ENCODE peak calls at places on chromosomes 11 and 22, in seven cellular contexts. A, W, Z, C, B, K and H are unnamed samples.

GRCh38 chr11:804599-804964 is 449 bp downstream of the PIDD1 start:
- DNase-seq in A (no peak), W (no peak), Z (no peak), C (no peak), B (no peak), K (no peak), H (no peak)

GRCh38 chr22:20946080-20946986 is 20.7 kb upstream of the AIFM3 start:
- DNase-seq in A (peak), W (no peak), Z (peak), C (no peak), B (no peak), K (no peak), H (no peak)

GRCh38 chr11:2882681-2883110 is 2.9 kb downstream of the CDKN1C start:
- DNase-seq in A (no peak), W (no peak), Z (no peak), C (no peak), B (no peak), K (no peak), H (no peak)

GRCh38 chr22:47382164-47382890 is 619.9 kb downstream of the TBC1D22A start:
- DNase-seq in A (no peak), W (no peak), Z (no peak), C (no peak), B (no peak), K (no peak), H (no peak)

GRCh38 chr11:119751281-119752060 is 22.5 kb upstream of the NECTIN1 start:
- DNase-seq in A (no peak), W (no peak), Z (no peak), C (no peak), B (no peak), K (no peak), H (no peak)

GRCh38 chr11:69497221-69497787 is 15.8 kb downstream of the LINC01488 start:
- DNase-seq in A (peak), W (peak), Z (peak), C (peak), B (no peak), K (no peak), H (peak)

GRCh38 chr22:37589607-37590006 is 9.7 kb upstream of the LGALS2 start:
- DNase-seq in A (no peak), W (no peak), Z (no peak), C (no peak), B (no peak), K (no peak), H (no peak)

GRCh38 chr11:2662024-2662312 is 37.8 kb downstream of the KCNQ1OT1 start:
- DNase-seq in A (no peak), W (no peak), Z (no peak), C (no peak), B (no peak), K (no peak), H (no peak)

GRCh38 chr22:42939941-42940653 is 74.9 kb downstream of the PACSIN2 start:
- DNase-seq in A (peak), W (no peak), Z (peak), C (no peak), B (no peak), K (no peak), H (peak)

GRCh38 chr22:46390105-46390651 is 54.7 kb downstream of the TRMU start:
- DNase-seq in A (no peak), W (no peak), Z (no peak), C (no peak), B (no peak), K (no peak), H (no peak)

GRCh38 chr11:10473371-10473770 is 18.3 kb downstream of the AMPD3 start:
- DNase-seq in A (no peak), W (no peak), Z (no peak), C (no peak), B (no peak), K (no peak), H (no peak)

GRCh38 chr11:134445601-134446325 is 33.7 kb upstream of the B3GAT1 start:
- DNase-seq in A (no peak), W (no peak), Z (no peak), C (no peak), B (no peak), K (no peak), H (no peak)

GRCh38 chr11:8344346-8344745 is 80.7 kb upstream of the LMO1 start:
- DNase-seq in A (no peak), W (no peak), Z (no peak), C (no peak), B (no peak), K (no peak), H (no peak)